ENCODE peak calls at places on chromosomes 6 and 20, in five cellular contexts. W, B, K, F and U are unnamed samples.

GRCh38 chr6:617485-618100 is 39.3 kb downstream of the HUS1B start:
- DNase-seq in W (peak; percentile 39), B (peak; percentile 69), F (peak; percentile 75), K (no peak), U (peak; percentile 52)

GRCh38 chr6:36607782-36608386 is 13.7 kb downstream of the SRSF3 start:
- DNase-seq in K (no peak), F (no peak), W (no peak), B (no peak), U (no peak)

GRCh38 chr6:137403855-137404254 is 90.3 kb downstream of the OLIG3 start:
- DNase-seq in F (no peak), K (no peak), W (no peak), B (no peak), U (no peak)

GRCh38 chr6:148457137-148457842 is 114.7 kb downstream of the SASH1 start:
- DNase-seq in F (no peak), W (no peak), B (peak; percentile 43), K (no peak), U (no peak)

GRCh38 chr20:50347568-50347981 is 156.9 kb downstream of the CEBPB start:
- DNase-seq in F (no peak), K (no peak), B (no peak), W (no peak), U (no peak)

GRCh38 chr6:166784691-166785090 is 157.6 kb upstream of the RPS6KA2 start:
- DNase-seq in F (no peak), K (no peak), B (peak; percentile 13), W (no peak), U (no peak)

GRCh38 chr6:87905101-87905517 is 142.5 kb upstream of the SPACA1 start:
- DNase-seq in K (no peak), F (no peak), W (no peak), B (no peak), U (no peak)

GRCh38 chr6:44537306-44538049 is 150.0 kb downstream of the CDC5L start:
- DNase-seq in W (no peak), F (no peak), K (no peak), B (no peak), U (no peak)

GRCh38 chr6:91042656-91043055 is 455.8 kb upstream of the MAP3K7 start:
- DNase-seq in K (no peak), F (no peak), W (no peak), B (no peak), U (no peak)

GRCh38 chr6:9025796-9026195 is 590.5 kb upstream of the SLC35B3 start:
- DNase-seq in B (no peak), W (no peak), F (no peak), K (no peak), U (no peak)

GRCh38 chr6:87654117-87654516 is 47.9 kb downstream of the AKIRIN2 start:
- DNase-seq in W (no peak), K (no peak), F (peak; percentile 14), B (no peak), U (no peak)

GRCh38 chr6:15551798-15552197 is 111.0 kb downstream of the DTNBP1 start:
- DNase-seq in F (no peak), B (no peak), K (no peak), W (no peak), U (no peak)

GRCh38 chr6:147194652-147195403 is 9.4 kb upstream of the STXBP5 start:
- DNase-seq in W (no peak), B (peak; percentile 76), K (no peak), F (no peak), U (peak; percentile 71)

GRCh38 chr6:74879970-74880369 is 325.9 kb downstream of the COL12A1 start:
- DNase-seq in K (no peak), F (no peak), B (no peak), W (no peak), U (no peak)

GRCh38 chr6:168285456-168285855 is 34.1 kb downstream of the DACT2 start:
- DNase-seq in W (no peak), K (no peak), B (no peak), F (no peak), U (no peak)

GRCh38 chr6:19991176-19991575 is 154.0 kb downstream of the ID4 start:
- DNase-seq in B (no peak), W (no peak), F (no peak), K (no peak), U (no peak)

GRCh38 chr6:147390909-147391536 is 117.5 kb upstream of the SAMD5 start:
- DNase-seq in K (peak; percentile 21), F (peak; percentile 43), W (peak; percentile 43), B (peak; percentile 39), U (no peak)

GRCh38 chr6:159298840-159299239 is 129.6 kb downstream of the FNDC1 start:
- DNase-seq in K (no peak), B (no peak), W (no peak), F (no peak), U (no peak)

GRCh38 chr6:14088600-14089168 is 28.9 kb upstream of the CD83 start:
- DNase-seq in W (no peak), K (no peak), B (peak; percentile 23), F (no peak), U (no peak)

GRCh38 chr6:44297063-44298038 is 15.8 kb downstream of the AARS2 start:
- DNase-seq in K (no peak), F (peak; percentile 82), B (peak; percentile 16), W (peak; percentile 70), U (peak; percentile 22)

GRCh38 chr6:149319413-149319812 is 1.9 kb downstream of the TAB2 start:
- DNase-seq in B (no peak), F (no peak), K (no peak), W (no peak), U (no peak)

GRCh38 chr6:150069707-150070106 is 786 bp upstream of the ULBP3 start:
- DNase-seq in W (peak; percentile 29), K (no peak), F (no peak), B (no peak), U (no peak)

GRCh38 chr6:21933351-21933750 is 339.8 kb downstream of the SOX4 start:
- DNase-seq in W (no peak), F (no peak), K (no peak), B (no peak), U (no peak)

GRCh38 chr6:113560908-113561307 is 296.2 kb upstream of the MARCKS start:
- DNase-seq in K (peak; percentile 32), F (no peak), B (peak; percentile 81), W (no peak), U (peak; percentile 86)

GRCh38 chr6:107064579-107065065 is 36.6 kb downstream of the MTRES1 start:
- DNase-seq in K (no peak), B (peak; percentile 32), F (no peak), W (no peak), U (peak; percentile 35)

GRCh38 chr6:85236636-85237035 is 213.2 kb upstream of the NT5E start:
- DNase-seq in B (peak; percentile 67), K (no peak), W (no peak), F (no peak), U (no peak)

GRCh38 chr6:100808638-100809275 is 72.4 kb downstream of the ASCC3 start:
- DNase-seq in K (no peak), F (no peak), W (no peak), B (peak; percentile 46), U (no peak)

GRCh38 chr20:13232999-13233398 is 11.9 kb downstream of the ISM1 start:
- DNase-seq in F (no peak), K (no peak), W (no peak), B (no peak), U (no peak)

GRCh38 chr6:5085638-5086293 is 625 bp downstream of the PPP1R3G start:
- DNase-seq in K (no peak), F (peak; percentile 73), W (peak; percentile 63), B (peak; percentile 42), U (no peak)

GRCh38 chr6:1554881-1555569 is 54.7 kb upstream of the FOXC1 start:
- DNase-seq in K (no peak), B (peak; percentile 46), W (peak; percentile 72), F (peak; percentile 65), U (peak; percentile 69)

GRCh38 chr6:10412165-10412947 is 2.5 kb downstream of the TFAP2A start:
- DNase-seq in F (peak; percentile 91), W (peak; percentile 81), B (peak; percentile 84), K (no peak), U (peak; percentile 59)

GRCh38 chr6:10413850-10414765 is 766 bp downstream of the TFAP2A start:
- DNase-seq in B (peak; percentile 69), K (no peak), W (peak; percentile 46), F (peak; percentile 66), U (peak; percentile 63)

GRCh38 chr6:10411915-10412164 is 3.0 kb downstream of the TFAP2A start:
- DNase-seq in F (no peak), K (no peak), W (no peak), B (no peak), U (no peak)

GRCh38 chr6:10414766-10415592 is at the start of gene TFAP2A:
- DNase-seq in K (no peak), B (peak; percentile 91), F (peak; percentile 95), W (peak; percentile 63), U (peak; percentile 55)

GRCh38 chr6:10412948-10413849 is 1.7 kb downstream of the TFAP2A start:
- DNase-seq in F (peak; percentile 68), K (no peak), W (peak; percentile 67), B (peak; percentile 88), U (peak; percentile 90)
- H3K9me2 ChIP-seq in F (no peaks in the 10 kb centered on the region), K (no peaks in the 10 kb centered on the region), W (no peaks in the 10 kb centered on the region), B (no peaks in the 10 kb centered on the region), U (no peaks in the 10 kb centered on the region)

GRCh38 chr20:5835870-5836269 is 85.7 kb downstream of the SHLD1 start:
- DNase-seq in F (no peak), W (no peak), K (no peak), B (no peak), U (no peak)

GRCh38 chr20:5831539-5832237 is 81.5 kb downstream of the SHLD1 start:
- DNase-seq in B (no peak), K (no peak), F (no peak), W (no peak), U (no peak)

GRCh38 chr20:5835234-5835845 is 85.1 kb downstream of the SHLD1 start:
- DNase-seq in B (peak; percentile 79), K (no peak), W (no peak), F (no peak), U (peak; percentile 49)

GRCh38 chr20:5833309-5833941 is 83.2 kb downstream of the SHLD1 start:
- DNase-seq in B (no peak), F (no peak), W (no peak), K (no peak), U (no peak)

DNA sequence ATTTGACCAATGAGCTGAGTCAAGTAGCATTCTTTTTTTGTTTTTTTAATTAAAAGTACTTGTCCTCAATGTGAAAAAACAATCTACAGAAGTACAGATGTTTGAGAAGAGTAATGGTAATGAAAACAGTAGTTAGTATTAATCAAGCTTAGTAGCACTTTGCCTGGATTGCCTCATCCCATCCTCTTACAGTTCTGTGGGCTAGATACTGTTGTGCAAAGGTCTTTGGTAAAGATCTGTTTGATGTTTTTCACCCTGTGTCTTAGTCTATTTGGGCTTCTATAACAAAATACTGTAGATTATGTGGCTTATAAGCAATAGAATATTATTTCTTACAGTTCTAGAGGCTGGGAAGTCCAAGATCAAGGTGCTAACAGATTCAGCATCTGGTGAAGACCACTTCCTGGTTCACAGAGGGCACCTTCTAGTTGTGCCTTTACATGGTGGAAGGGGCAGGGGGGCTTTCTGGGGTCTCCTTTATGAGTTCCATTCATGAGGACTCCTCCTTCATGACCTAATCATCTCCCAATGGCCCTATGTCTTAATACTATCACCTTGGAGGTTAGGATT is 84.3 kb downstream of the SHLD1 start:
- DNase-seq in W (no peak), K (no peak), F (no peak), B (no peak), U (no peak)
- H3K9me2 ChIP-seq in W (no peaks in the 10 kb centered on the region), K (no peaks in the 10 kb centered on the region), F (no peaks in the 10 kb centered on the region), B (no peaks in the 10 kb centered on the region), U (no peaks in the 10 kb centered on the region)

GRCh38 chr6:142861711-142862110 is 83.3 kb downstream of the HIVEP2 start:
- DNase-seq in B (no peak), W (no peak), F (no peak), K (no peak), U (no peak)
- H3K9me2 ChIP-seq in B (no peaks in the 10 kb centered on the region), W (no peaks in the 10 kb centered on the region), F (no peaks in the 10 kb centered on the region), K (no peaks in the 10 kb centered on the region), U (no peaks in the 10 kb centered on the region)

GRCh38 chr20:64084209-64085152 is at the start of gene LKAAEAR1:
- DNase-seq in W (peak; percentile 43), F (peak; percentile 69), K (no peak), B (no peak), U (no peak)
- H3K9me2 ChIP-seq in W (no peaks in the 10 kb centered on the region), F (no peaks in the 10 kb centered on the region), K (no peaks in the 10 kb centered on the region), B (no peaks in the 10 kb centered on the region), U (no peaks in the 10 kb centered on the region)